ENCODE peak calls at places on chromosomes 2 and 18, in six cellular contexts. One of them, this sample, is unnamed.

GRCh38 chr2:21916934-21917522 is 793.3 kb downstream of the TDRD15 start:
- DNase-seq in SK-N-SH: no peak
- DNase-seq in GM12878: no peak
- DNase-seq in tibial nerve: no peak
- DNase-seq in ovary: no peak
- DNase-seq in stomach: no peak
- DNase-seq in this sample: no peak

GRCh38 chr2:126571403-126571802 is 84.6 kb upstream of the GYPC start:
- DNase-seq in tibial nerve: no peak
- DNase-seq in SK-N-SH: no peak
- DNase-seq in GM12878: no peak
- DNase-seq in stomach: no peak
- DNase-seq in ovary: no peak
- DNase-seq in this sample: peak; percentile 78

GRCh38 chr2:174013310-174013751 is 48.2 kb upstream of the SP3 start:
- DNase-seq in GM12878: no peak
- DNase-seq in stomach: no peak
- DNase-seq in ovary: peak; percentile 75
- DNase-seq in SK-N-SH: no peak
- DNase-seq in tibial nerve: peak; percentile 53
- DNase-seq in this sample: no peak

GRCh38 chr2:39024833-39025232 is 96.0 kb downstream of the SOS1 start:
- DNase-seq in tibial nerve: no peak
- DNase-seq in GM12878: no peak
- DNase-seq in ovary: no peak
- DNase-seq in stomach: no peak
- DNase-seq in SK-N-SH: no peak
- DNase-seq in this sample: no peak

GRCh38 chr2:68768951-68769350 is 34.3 kb downstream of the ARHGAP25 start:
- DNase-seq in tibial nerve: no peak
- DNase-seq in GM12878: no peak
- DNase-seq in stomach: no peak
- DNase-seq in ovary: no peak
- DNase-seq in SK-N-SH: no peak
- DNase-seq in this sample: no peak

GRCh38 chr2:223051580-223052375 is at the start of gene KCNE4:
- DNase-seq in stomach: peak; percentile 56
- DNase-seq in ovary: peak; percentile 56
- DNase-seq in SK-N-SH: no peak
- DNase-seq in GM12878: no peak
- DNase-seq in tibial nerve: peak; percentile 54
- DNase-seq in this sample: no peak

GRCh38 chr2:131121464-131121863 is 16.3 kb downstream of the PLEKHB2 start:
- DNase-seq in GM12878: no peak
- DNase-seq in SK-N-SH: no peak
- DNase-seq in tibial nerve: no peak
- DNase-seq in ovary: no peak
- DNase-seq in stomach: no peak
- DNase-seq in this sample: no peak

GRCh38 chr2:230668184-230668938 is 44.3 kb upstream of the CAB39 start:
- DNase-seq in tibial nerve: no peak
- DNase-seq in GM12878: peak; percentile 88
- DNase-seq in stomach: no peak
- DNase-seq in SK-N-SH: no peak
- DNase-seq in ovary: no peak
- DNase-seq in this sample: no peak

GRCh38 chr2:177724398-177725287 is 332.1 kb downstream of the AGPS start:
- DNase-seq in GM12878: no peak
- DNase-seq in ovary: peak; percentile 62
- DNase-seq in tibial nerve: peak; percentile 55
- DNase-seq in SK-N-SH: peak; percentile 60
- DNase-seq in stomach: peak; percentile 54
- DNase-seq in this sample: no peak

GRCh38 chr2:231764752-231765151 is 16.3 kb downstream of the PDE6D start:
- DNase-seq in ovary: no peak
- DNase-seq in GM12878: no peak
- DNase-seq in tibial nerve: no peak
- DNase-seq in stomach: no peak
- DNase-seq in SK-N-SH: no peak
- DNase-seq in this sample: no peak

GRCh38 chr2:206415618-206416243 is 27.6 kb upstream of the ADAM23 start:
- DNase-seq in ovary: no peak
- DNase-seq in stomach: no peak
- DNase-seq in tibial nerve: no peak
- DNase-seq in GM12878: no peak
- DNase-seq in SK-N-SH: no peak
- DNase-seq in this sample: no peak

GRCh38 chr2:100257939-100258338 is 64.4 kb downstream of the LONRF2 start:
- DNase-seq in ovary: no peak
- DNase-seq in SK-N-SH: no peak
- DNase-seq in tibial nerve: no peak
- DNase-seq in GM12878: no peak
- DNase-seq in stomach: no peak
- DNase-seq in this sample: no peak

GRCh38 chr2:131058905-131059304 is 34.4 kb downstream of the FAM168B start:
- DNase-seq in tibial nerve: no peak
- DNase-seq in stomach: no peak
- DNase-seq in ovary: no peak
- DNase-seq in SK-N-SH: no peak
- DNase-seq in GM12878: no peak
- DNase-seq in this sample: no peak

GRCh38 chr18:57837917-57838548 is 34.9 kb upstream of the ATP8B1 start:
- DNase-seq in ovary: no peak
- DNase-seq in stomach: no peak
- DNase-seq in GM12878: peak; percentile 91
- DNase-seq in SK-N-SH: no peak
- DNase-seq in tibial nerve: no peak
- DNase-seq in this sample: no peak
- H3K4me3 ChIP-seq in ovary: no peak overlapping the region
- H3K4me3 ChIP-seq in stomach: no peak overlapping the region
- H3K4me3 ChIP-seq in GM12878: peak overlapping the region; percentile 9
- H3K4me3 ChIP-seq in SK-N-SH: no peak overlapping the region
- H3K4me3 ChIP-seq in tibial nerve: no peak overlapping the region
- H3K4me3 ChIP-seq in this sample: no peak overlapping the region

DNA sequence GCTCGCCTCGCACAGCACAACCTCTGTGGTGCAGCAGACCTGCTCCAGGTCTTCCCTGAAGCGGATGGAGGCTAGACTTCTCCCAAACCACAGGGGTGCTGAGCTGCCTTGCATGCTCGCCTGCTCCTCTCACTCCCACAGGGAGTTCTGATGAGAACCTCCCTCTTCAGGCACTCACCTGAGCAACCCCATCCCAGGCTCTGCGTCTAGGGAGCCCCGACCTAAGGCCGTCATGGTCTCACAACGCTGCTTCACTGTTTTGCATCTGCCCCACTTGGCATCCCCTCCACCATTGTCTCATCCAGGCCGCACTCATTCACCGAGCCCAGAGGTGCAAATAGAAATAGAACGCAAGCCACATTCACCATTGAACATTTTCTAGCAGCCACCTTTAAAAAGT is 24.6 kb upstream of the MC5R start:
- DNase-seq in GM12878: no peak
- DNase-seq in SK-N-SH: no peak
- DNase-seq in ovary: no peak
- DNase-seq in stomach: no peak
- DNase-seq in tibial nerve: no peak
- DNase-seq in this sample: peak; percentile 88
- TF ChIP-seq EP300 in GM12878: no peak
- TF ChIP-seq EP300 in SK-N-SH: no peak
- TF ChIP-seq EP300 in ovary: no peak
- TF ChIP-seq EP300 in stomach: no peak
- TF ChIP-seq EP300 in tibial nerve: no peak
- TF ChIP-seq EP300 in this sample: no peak

DNA sequence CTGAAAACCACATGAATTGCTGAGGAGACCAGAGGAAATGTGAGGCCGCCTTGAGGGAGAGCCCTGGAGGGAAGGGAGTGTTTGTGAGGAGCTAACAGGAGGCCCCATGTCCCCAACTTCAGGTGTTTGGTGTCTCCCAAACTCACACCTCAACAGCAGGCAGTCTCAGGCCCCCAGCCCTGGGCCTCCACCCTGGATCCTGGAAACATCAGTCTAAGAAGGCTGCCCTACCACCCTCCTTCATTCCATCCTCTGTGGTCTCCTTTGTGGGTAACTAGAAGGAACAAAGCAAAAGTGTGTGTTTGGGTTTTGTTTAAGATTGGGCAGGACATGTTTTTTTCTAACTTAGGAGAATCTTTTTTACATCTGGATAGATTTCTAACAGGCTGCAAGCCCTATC is 404.3 kb downstream of the BCL11A start:
- DNase-seq in SK-N-SH: no peak
- DNase-seq in tibial nerve: no peak
- DNase-seq in stomach: no peak
- DNase-seq in ovary: no peak
- DNase-seq in GM12878: no peak
- DNase-seq in this sample: no peak
- H3K4me3 ChIP-seq in SK-N-SH: no peak overlapping the region
- H3K4me3 ChIP-seq in tibial nerve: no peak overlapping the region
- H3K4me3 ChIP-seq in stomach: no peak overlapping the region
- H3K4me3 ChIP-seq in ovary: no peak overlapping the region
- H3K4me3 ChIP-seq in GM12878: no peak overlapping the region
- H3K4me3 ChIP-seq in this sample: no peak overlapping the region

GRCh38 chr2:106847366-106847765 is 38.6 kb downstream of the ST6GAL2 start:
- DNase-seq in stomach: no peak
- DNase-seq in ovary: no peak
- DNase-seq in tibial nerve: no peak
- DNase-seq in GM12878: no peak
- DNase-seq in SK-N-SH: no peak
- DNase-seq in this sample: no peak

GRCh38 chr2:106852103-106852502 is 33.9 kb downstream of the ST6GAL2 start:
- DNase-seq in ovary: no peak
- DNase-seq in GM12878: no peak
- DNase-seq in tibial nerve: no peak
- DNase-seq in stomach: no peak
- DNase-seq in SK-N-SH: no peak
- DNase-seq in this sample: no peak

GRCh38 chr2:106851055-106851454 is 34.9 kb downstream of the ST6GAL2 start:
- DNase-seq in GM12878: no peak
- DNase-seq in tibial nerve: no peak
- DNase-seq in stomach: no peak
- DNase-seq in SK-N-SH: no peak
- DNase-seq in ovary: no peak
- DNase-seq in this sample: no peak

GRCh38 chr2:106849253-106849652 is 36.7 kb downstream of the ST6GAL2 start:
- DNase-seq in GM12878: no peak
- DNase-seq in tibial nerve: no peak
- DNase-seq in SK-N-SH: no peak
- DNase-seq in stomach: no peak
- DNase-seq in ovary: no peak
- DNase-seq in this sample: no peak

GRCh38 chr2:106851475-106851874 is 34.5 kb downstream of the ST6GAL2 start:
- DNase-seq in ovary: no peak
- DNase-seq in SK-N-SH: no peak
- DNase-seq in tibial nerve: no peak
- DNase-seq in stomach: no peak
- DNase-seq in GM12878: no peak
- DNase-seq in this sample: no peak
- TF ChIP-seq EP300 in ovary: no peak
- TF ChIP-seq EP300 in SK-N-SH: no peak
- TF ChIP-seq EP300 in tibial nerve: no peak
- TF ChIP-seq EP300 in stomach: no peak
- TF ChIP-seq EP300 in GM12878: no peak
- TF ChIP-seq EP300 in this sample: no peak

GRCh38 chr2:70086278-70086837 is 919 bp upstream of the PCBP1 start:
- DNase-seq in stomach: peak; percentile 68
- DNase-seq in tibial nerve: peak; percentile 76
- DNase-seq in GM12878: peak; percentile 77
- DNase-seq in SK-N-SH: peak; percentile 75
- DNase-seq in ovary: peak; percentile 82
- DNase-seq in this sample: peak; percentile 95

GRCh38 chr2:70081221-70081620 is 6.1 kb upstream of the PCBP1 start:
- DNase-seq in stomach: no peak
- DNase-seq in ovary: no peak
- DNase-seq in tibial nerve: no peak
- DNase-seq in SK-N-SH: no peak
- DNase-seq in GM12878: no peak
- DNase-seq in this sample: no peak

GRCh38 chr2:70085711-70086277 is 1.5 kb upstream of the PCBP1 start:
- DNase-seq in stomach: no peak
- DNase-seq in tibial nerve: no peak
- DNase-seq in ovary: no peak
- DNase-seq in GM12878: no peak
- DNase-seq in SK-N-SH: no peak
- DNase-seq in this sample: no peak

GRCh38 chr2:70084973-70085710 is 2.1 kb upstream of the PCBP1 start:
- DNase-seq in ovary: peak; percentile 52
- DNase-seq in tibial nerve: peak; percentile 43
- DNase-seq in SK-N-SH: no peak
- DNase-seq in stomach: peak; percentile 68
- DNase-seq in GM12878: peak; percentile 76
- DNase-seq in this sample: no peak

DNA sequence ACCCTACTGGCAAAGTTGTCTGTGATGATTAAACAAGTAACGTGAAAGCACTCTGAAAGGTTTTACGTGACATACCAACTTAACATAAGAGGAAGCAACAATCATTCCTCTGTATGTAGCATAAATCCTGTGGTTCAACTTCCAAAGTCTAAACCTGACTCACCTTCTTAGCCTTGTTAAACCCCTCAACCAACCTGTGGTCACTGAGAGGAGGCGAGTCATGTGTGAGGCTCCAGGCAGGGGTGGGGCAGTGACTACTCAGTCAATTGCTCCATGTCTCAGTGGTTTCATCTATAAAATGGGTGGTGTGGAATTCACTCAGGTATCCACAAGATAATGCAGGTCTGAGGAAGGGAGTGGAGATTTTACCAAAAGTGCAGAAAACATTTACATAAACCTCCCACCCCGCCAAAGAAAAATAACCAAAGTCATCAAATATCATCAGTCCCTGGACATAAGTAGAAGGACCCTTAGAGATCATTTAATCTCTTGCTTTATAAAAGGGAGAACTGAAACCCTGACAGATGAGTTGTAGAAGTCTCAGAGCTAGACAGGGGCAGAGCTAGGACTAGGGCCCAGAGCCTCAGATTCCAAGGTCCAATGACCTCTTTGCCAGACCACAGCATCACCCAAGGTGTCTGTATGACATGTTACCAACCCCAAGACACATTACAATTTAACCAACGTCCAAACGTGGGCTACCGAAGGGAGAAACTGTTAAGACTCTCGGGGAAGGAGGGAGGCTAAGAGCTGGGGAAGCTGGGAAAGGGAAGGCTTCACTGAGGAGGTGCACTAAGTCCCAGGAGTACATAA is 3.7 kb upstream of the PCBP1 start:
- DNase-seq in GM12878: peak; percentile 88
- DNase-seq in stomach: no peak
- DNase-seq in ovary: no peak
- DNase-seq in SK-N-SH: no peak
- DNase-seq in tibial nerve: no peak
- DNase-seq in this sample: no peak
- H3K4me3 ChIP-seq in GM12878: peak overlapping the region; percentile 69
- H3K4me3 ChIP-seq in stomach: no peak overlapping the region
- H3K4me3 ChIP-seq in ovary: no peak overlapping the region
- H3K4me3 ChIP-seq in SK-N-SH: no peak overlapping the region
- H3K4me3 ChIP-seq in tibial nerve: no peak overlapping the region
- H3K4me3 ChIP-seq in this sample: no peak overlapping the region

GRCh38 chr2:169683425-169684134 is 10.6 kb downstream of the CFAP210 start:
- DNase-seq in tibial nerve: no peak
- DNase-seq in stomach: no peak
- DNase-seq in GM12878: no peak
- DNase-seq in SK-N-SH: no peak
- DNase-seq in ovary: no peak
- DNase-seq in this sample: no peak
- TF ChIP-seq EP300 in tibial nerve: no peak
- TF ChIP-seq EP300 in stomach: no peak
- TF ChIP-seq EP300 in GM12878: no peak
- TF ChIP-seq EP300 in SK-N-SH: no peak
- TF ChIP-seq EP300 in ovary: no peak
- TF ChIP-seq EP300 in this sample: no peak

GRCh38 chr2:10480359-10480949 is 32.3 kb upstream of the ODC1 start:
- DNase-seq in GM12878: no peak
- DNase-seq in ovary: no peak
- DNase-seq in stomach: no peak
- DNase-seq in SK-N-SH: no peak
- DNase-seq in tibial nerve: no peak
- DNase-seq in this sample: no peak
- H3K4me3 ChIP-seq in GM12878: no peak overlapping the region
- H3K4me3 ChIP-seq in ovary: no peak overlapping the region
- H3K4me3 ChIP-seq in stomach: no peak overlapping the region
- H3K4me3 ChIP-seq in SK-N-SH: no peak overlapping the region
- H3K4me3 ChIP-seq in tibial nerve: no peak overlapping the region
- H3K4me3 ChIP-seq in this sample: no peak overlapping the region